ENCODE peak calls at places on chromosomes 3 and 15, in eight cellular contexts. U is hepatocyte; Y is MM.1S; O is NCI-H1930; L is stimulated activated effector memory CD8-positive, alpha-beta T cell treated with anti-CD3 and anti-CD28 coated beads, Interleukin-12 subunit alpha, Interleukin-12 subunit beta, amount 100 ng/mL, for 72 hours; A is activated CD8-positive, alpha-beta memory T cell treated with anti-CD3 and anti-CD28 coated beads for 1 hour; F is cardiac muscle cell; T is NCI-H1105. N is an unnamed sample.

GRCh38 chr3:50274371-50275104 is 4.3 kb upstream of the LSMEM2 start:
- DNase-seq in U (peak; percentile 83), Y (peak; percentile 69), O (peak; percentile 56), L (peak; percentile 89), A (peak; percentile 32), F (peak; percentile 82), T (peak; percentile 31), N (peak; percentile 64)

GRCh38 chr3:101261506-101261905 is 58.9 kb downstream of the IMPG2 start:
- DNase-seq in U (no peak), Y (no peak), O (no peak), L (no peak), A (no peak), F (no peak), T (no peak), N (no peak)

GRCh38 chr3:66104535-66104934 is 65.8 kb upstream of the MAGI1 start:
- DNase-seq in U (no peak), Y (no peak), O (no peak), L (no peak), A (no peak), F (no peak), T (no peak), N (no peak)

GRCh38 chr3:49803464-49804140 is 541 bp downstream of the INKA1 start:
- DNase-seq in U (peak; percentile 71), Y (peak; percentile 28), O (no peak), L (peak; percentile 73), A (no peak), F (no peak), T (peak; percentile 21), N (peak; percentile 19)

GRCh38 chr15:101477851-101478353 is 11.6 kb downstream of the PCSK6 start:
- DNase-seq in U (peak; percentile 69), Y (no peak), O (no peak), L (no peak), A (no peak), F (peak; percentile 38), T (no peak), N (no peak)

GRCh38 chr3:35664460-35664919 is 25.2 kb downstream of the ARPP21 start:
- DNase-seq in U (peak; percentile 30), Y (no peak), O (no peak), L (no peak), A (no peak), F (peak; percentile 72), T (peak; percentile 86), N (peak; percentile 93)

GRCh38 chr3:188486952-188487351 is 333.0 kb downstream of the LPP start:
- DNase-seq in U (no peak), Y (no peak), O (no peak), L (no peak), A (no peak), F (no peak), T (no peak), N (no peak)

GRCh38 chr3:67037615-67038014 is 39.5 kb downstream of the KBTBD8 start:
- DNase-seq in U (no peak), Y (peak; percentile 51), O (no peak), L (no peak), A (no peak), F (no peak), T (no peak), N (no peak)

GRCh38 chr3:30952786-30953185 is 58.3 kb upstream of the GADL1 start:
- DNase-seq in U (no peak), Y (no peak), O (no peak), L (no peak), A (no peak), F (no peak), T (no peak), N (no peak)

GRCh38 chr3:185084883-185085282 is 68.0 kb downstream of the C3orf70 start:
- DNase-seq in U (no peak), Y (no peak), O (no peak), L (no peak), A (no peak), F (no peak), T (no peak), N (no peak)

N was measured in thyroid gland.